ENCODE peak calls at places on chromosomes 7 and 10, in eight cellular contexts. B, Q, T, U, C, D, K and M are unnamed samples.

GRCh38 chr10:58488921-58489320 is 23.8 kb upstream of the BICC1 start:
- DNase-seq in D (no peak), Q (no peak), K (no peak), T (no peak), C (no peak), B (no peak), U (no peak), M (peak; percentile 12)

GRCh38 chr7:30182186-30182585 is 47.4 kb downstream of the MTURN start:
- DNase-seq in D (no peak), B (peak; percentile 50), C (no peak), T (no peak), Q (no peak), U (no peak), K (peak; percentile 80), M (no peak)

GRCh38 chr10:52216852-52217251 is 97.2 kb upstream of the DKK1 start:
- DNase-seq in T (no peak), U (no peak), D (no peak), K (peak; percentile 60), Q (no peak), B (peak; percentile 10), C (peak; percentile 46), M (no peak)

GRCh38 chr7:4713183-4713784 is 31.2 kb downstream of the FOXK1 start:
- DNase-seq in B (no peak), D (no peak), K (no peak), U (peak; percentile 52), C (no peak), Q (peak; percentile 40), T (no peak), M (no peak)

GRCh38 chr7:157876469-157877285 is 539.9 kb downstream of the DNAJB6 start:
- DNase-seq in B (no peak), K (no peak), D (no peak), Q (peak; percentile 47), C (no peak), U (no peak), T (peak; percentile 10), M (no peak)

GRCh38 chr10:113519616-113520015 is 33.2 kb upstream of the HABP2 start:
- DNase-seq in T (no peak), K (no peak), B (no peak), D (no peak), C (no peak), U (no peak), Q (no peak), M (no peak)

GRCh38 chr10:116833986-116834760 is 15.1 kb upstream of the ENO4 start:
- DNase-seq in T (no peak), B (no peak), Q (peak; percentile 79), K (no peak), D (no peak), U (no peak), C (no peak), M (no peak)

GRCh38 chr7:47778153-47778661 is 170.1 kb downstream of the PKD1L1 start:
- DNase-seq in K (no peak), T (peak; percentile 82), Q (no peak), U (no peak), D (peak; percentile 50), B (no peak), C (no peak), M (no peak)

GRCh38 chr7:97842006-97842405 is 30.2 kb downstream of the ASNS start:
- DNase-seq in K (no peak), T (no peak), C (no peak), B (no peak), D (no peak), U (no peak), Q (no peak), M (no peak)

GRCh38 chr7:107414198-107414597 is 55.7 kb upstream of the GPR22 start:
- DNase-seq in Q (no peak), D (no peak), C (no peak), B (no peak), K (no peak), T (no peak), U (no peak), M (no peak)

GRCh38 chr10:77925410-77925794 is 1.2 kb downstream of the DLG5 start:
- DNase-seq in U (no peak), T (peak; percentile 40), B (no peak), K (no peak), D (no peak), C (no peak), Q (no peak), M (peak; percentile 56)

GRCh38 chr7:100407285-100408180 is 21.0 kb downstream of the ZCWPW1 start:
- DNase-seq in T (peak; percentile 72), Q (peak; percentile 73), C (peak; percentile 27), B (no peak), K (peak; percentile 71), U (peak; percentile 68), D (no peak), M (peak; percentile 78)

GRCh38 chr10:31745612-31746376 is 182.8 kb downstream of the ARHGAP12 start:
- DNase-seq in C (no peak), K (no peak), U (no peak), Q (no peak), B (no peak), T (peak; percentile 41), D (peak; percentile 60), M (peak; percentile 85)

GRCh38 chr10:20114179-20114578 is 297.9 kb downstream of the PLXDC2 start:
- DNase-seq in Q (no peak), C (no peak), B (no peak), T (no peak), D (no peak), U (no peak), K (no peak), M (no peak)

GRCh38 chr7:17671956-17672355 is 268.3 kb downstream of the SNX13 start:
- DNase-seq in T (no peak), B (no peak), D (no peak), U (no peak), K (no peak), C (no peak), Q (no peak), M (no peak)

GRCh38 chr10:104088239-104088638 is 2.6 kb upstream of the COL17A1 start:
- DNase-seq in B (no peak), T (no peak), K (no peak), D (no peak), Q (no peak), C (no peak), U (no peak), M (no peak)

GRCh38 chr10:104096692-104097091 is 11.0 kb upstream of the COL17A1 start:
- DNase-seq in D (no peak), Q (no peak), C (no peak), K (no peak), U (no peak), B (no peak), T (no peak), M (no peak)

GRCh38 chr10:104090597-104090996 is 4.9 kb upstream of the COL17A1 start:
- DNase-seq in U (no peak), T (no peak), C (no peak), Q (no peak), K (no peak), D (no peak), B (no peak), M (no peak)

GRCh38 chr10:104089621-104090020 is 3.9 kb upstream of the COL17A1 start:
- DNase-seq in K (no peak), U (no peak), D (no peak), B (no peak), Q (no peak), C (no peak), T (no peak), M (no peak)

GRCh38 chr10:104092749-104093148 is 7.1 kb upstream of the COL17A1 start:
- DNase-seq in Q (no peak), D (peak; percentile 85), C (no peak), T (no peak), B (no peak), U (no peak), K (no peak), M (no peak)
- TF ChIP-seq CTCF in Q (no peak), D (no peak), C (no peak), T (no peak), B (no peak), U (no peak), K (no peak), M (no peak)

DNA sequence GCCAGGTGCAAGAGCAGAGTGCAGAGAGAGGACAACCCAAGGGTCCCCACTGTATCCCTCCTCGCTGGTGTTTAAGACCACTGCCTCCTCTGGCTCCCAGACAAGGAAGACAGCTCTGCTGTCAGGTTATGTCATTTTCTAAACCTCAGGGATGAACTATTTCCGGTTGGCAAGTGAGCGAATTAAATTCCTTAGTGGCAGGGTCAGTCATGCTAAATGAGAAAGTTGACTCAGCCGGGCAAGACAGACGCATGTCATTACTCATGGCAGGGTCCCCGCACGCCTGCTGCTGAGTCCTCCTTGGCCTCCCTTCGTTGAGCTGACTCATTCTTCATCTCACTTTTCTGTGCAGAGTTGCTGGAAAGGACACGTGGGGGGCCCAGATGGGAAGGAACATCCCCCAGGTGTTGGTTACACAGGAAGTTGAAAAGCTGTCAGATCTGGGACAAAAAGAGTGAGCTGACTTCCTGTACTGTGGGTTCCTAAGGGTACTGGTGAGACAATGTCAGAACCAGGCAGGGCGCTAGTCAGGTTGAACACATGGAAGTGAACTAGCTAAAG is 47.1 kb upstream of the UCN3 start:
- DNase-seq in T (peak; percentile 85), D (peak; percentile 87), B (no peak), K (no peak), C (no peak), Q (no peak), U (no peak), M (peak; percentile 93)
- TF ChIP-seq CTCF in T (no peak), D (no peak), B (no peak), K (no peak), C (no peak), Q (no peak), U (no peak), M (no peak)

DNA sequence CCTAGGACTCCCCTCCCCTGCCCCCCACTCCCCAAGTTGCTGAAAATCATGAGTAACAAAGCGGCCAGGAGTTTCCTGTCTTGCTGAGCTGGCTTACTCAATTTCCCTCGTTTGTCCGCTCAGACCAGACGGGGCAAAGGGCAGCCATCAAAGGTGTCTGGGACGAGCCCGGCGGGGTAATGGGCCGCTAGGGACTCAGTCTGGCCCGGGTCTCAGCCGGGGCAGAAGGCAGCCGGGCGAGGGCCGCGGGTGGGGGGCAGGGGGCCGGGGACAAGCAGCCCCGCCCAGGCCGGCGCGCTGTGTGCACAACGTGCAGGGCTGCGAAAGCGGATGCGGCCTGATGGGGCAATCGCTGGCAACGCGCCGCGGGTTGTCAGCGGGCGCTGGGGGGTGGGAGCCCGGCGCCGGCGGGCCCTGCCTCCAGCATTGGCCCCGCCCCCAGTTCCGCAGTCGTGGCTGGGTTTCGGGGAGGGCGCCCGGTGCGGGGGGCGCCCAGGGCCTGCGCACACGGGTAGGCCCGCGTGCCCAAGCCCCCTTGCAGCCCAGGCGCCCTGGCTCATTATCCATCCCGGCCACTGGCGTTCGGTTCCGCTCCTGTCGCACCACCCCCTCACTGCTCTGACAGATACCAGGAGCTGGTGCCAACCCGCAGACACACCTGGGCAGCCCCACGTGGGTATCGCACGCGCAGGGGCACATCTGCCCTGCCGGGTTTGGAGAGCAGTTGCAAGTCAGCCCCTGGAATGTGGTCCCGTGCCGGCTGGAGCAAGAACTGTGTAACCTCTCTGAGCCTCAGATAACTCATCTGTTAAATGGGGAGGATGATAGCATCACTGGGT is 35.1 kb downstream of the DNAJB12 start:
- DNase-seq in U (peak; percentile 87), C (peak; percentile 80), K (peak; percentile 96), T (peak; percentile 94), Q (peak; percentile 85), B (peak; percentile 90), D (peak; percentile 100), M (peak; percentile 94)
- TF ChIP-seq CTCF in U (no peak), C (no peak), K (no peak), T (no peak), Q (no peak), B (no peak), D (no peak), M (no peak)

GRCh38 chr10:46273506-46274477 is 13.0 kb upstream of the ANTXRL start:
- DNase-seq in Q (peak; percentile 42), K (peak; percentile 45), C (no peak), D (no peak), U (no peak), B (no peak), T (peak; percentile 45), M (no peak)
- TF ChIP-seq CTCF in Q (peak; percentile 43), K (no peak), C (no peak), D (no peak), U (no peak), B (no peak), T (no peak), M (no peak)